ENCODE peak calls at places on chromosome 12, in five cellular contexts. V, K, M, O and G are unnamed samples.

GRCh38 chr12:79886917-79887519 is 47.9 kb downstream of the PPP1R12A start:
- DNase-seq in K (peak), O (peak), V (peak), M (peak), G (peak)

GRCh38 chr12:11927311-11927935 is 143.3 kb upstream of the BCL2L14 start:
- DNase-seq in O (no peak), V (no peak), M (peak), K (no peak), G (no peak)

GRCh38 chr12:52895726-52896189 is 9.1 kb downstream of the KRT8 start:
- DNase-seq in O (no peak), V (no peak), M (no peak), K (no peak), G (no peak)

GRCh38 chr12:92141585-92142244 is 3.9 kb downstream of the BTG1 start:
- DNase-seq in K (no peak), O (no peak), M (no peak), V (no peak), G (peak)

GRCh38 chr12:12612403-12612802 is 727 bp downstream of the CREBL2 start:
- DNase-seq in O (peak), M (peak), V (no peak), K (peak), G (no peak)

GRCh38 chr12:121530600-121531355 is 50.0 kb downstream of the KDM2B start:
- DNase-seq in M (peak), O (peak), K (no peak), V (no peak), G (no peak)

GRCh38 chr12:77325505-77325904 is 260.1 kb upstream of the E2F7 start:
- DNase-seq in O (no peak), K (peak), M (no peak), V (no peak), G (no peak)

GRCh38 chr12:127640181-127640886 is 626.6 kb upstream of the TMEM132C start:
- DNase-seq in O (no peak), M (no peak), V (no peak), K (no peak), G (peak)

GRCh38 chr12:24975425-24975824 is 26.5 kb upstream of the BCAT1 start:
- DNase-seq in O (no peak), V (no peak), K (no peak), M (peak), G (no peak)

GRCh38 chr12:113453330-113453729 is 18.3 kb downstream of the LHX5 start:
- DNase-seq in M (no peak), V (no peak), O (no peak), K (no peak), G (no peak)

GRCh38 chr12:51326762-51327439 is 2.9 kb upstream of the BIN2 start:
- DNase-seq in V (no peak), M (peak), K (no peak), O (peak), G (no peak)

GRCh38 chr12:575948-576612 is 87.2 kb downstream of the NINJ2 start:
- DNase-seq in O (peak), K (peak), V (peak), M (peak), G (peak)

GRCh38 chr12:31866523-31866922 is 92.7 kb upstream of the RESF1 start:
- DNase-seq in V (no peak), K (no peak), M (no peak), O (no peak), G (no peak)

GRCh38 chr12:91628656-91629055 is 446.0 kb upstream of the DCN start:
- DNase-seq in V (no peak), M (no peak), O (peak), K (no peak), G (peak)

GRCh38 chr12:131077931-131078391 is 124.3 kb downstream of the ADGRD1 start:
- DNase-seq in O (no peak), M (no peak), V (no peak), K (no peak), G (no peak)

GRCh38 chr12:116066381-116067230 is 210.9 kb downstream of the MED13L start:
- DNase-seq in M (peak), O (peak), K (no peak), V (peak), G (peak)

GRCh38 chr12:121248611-121249010 is 38.7 kb downstream of the P2RX4 start:
- DNase-seq in V (no peak), O (no peak), K (no peak), M (no peak), G (no peak)

GRCh38 chr12:76685246-76685678 is 78.7 kb upstream of the ZDHHC17 start:
- DNase-seq in O (peak), M (peak), V (no peak), K (peak), G (no peak)

GRCh38 chr12:126776047-126776446 is 1490.9 kb upstream of the TMEM132C start:
- DNase-seq in K (no peak), O (no peak), M (no peak), V (no peak), G (no peak)

GRCh38 chr12:109844091-109844490 is 10.9 kb upstream of the TRPV4 start:
- DNase-seq in K (no peak), M (peak), O (no peak), V (no peak), G (no peak)

GRCh38 chr12:108602209-108602705 is 4.4 kb upstream of the TMEM119 start:
- DNase-seq in V (no peak), K (no peak), M (no peak), O (no peak), G (no peak)

GRCh38 chr12:116425256-116426193 is 133.7 kb upstream of the MAP1LC3B2 start:
- DNase-seq in O (no peak), V (no peak), K (no peak), M (peak), G (no peak)

GRCh38 chr12:58804749-58805148 is 115.6 kb downstream of the LRIG3 start:
- DNase-seq in M (no peak), V (no peak), K (no peak), O (peak), G (peak)